ENCODE peak calls at places on chromosome 19, in eight cellular contexts. Y, W, M, O, S, I, U and X are unnamed samples.
A peak's percentile ranks its signal among the peaks of the same experiment; 100 is the strongest.

GRCh38 chr19:45657520-45658163 is 10.4 kb upstream of the GIPR start:
- DNase-seq in Y (no peak), W (no peak), M (no peak), O (no peak), S (no peak), I (no peak), U (no peak), X (peak; percentile 92)

GRCh38 chr19:10390652-10391286 is 10.4 kb upstream of the TYK2 start:
- DNase-seq in Y (peak; percentile 72), W (peak; percentile 27), M (peak; percentile 62), O (no peak), S (peak; percentile 53), I (peak; percentile 74), U (peak; percentile 74), X (peak; percentile 80)

GRCh38 chr19:54644056-54644455 is 13.8 kb downstream of the LILRB1 start:
- DNase-seq in Y (no peak), W (no peak), M (no peak), O (no peak), S (no peak), I (no peak), U (no peak), X (no peak)

GRCh38 chr19:6248856-6249255 is 30.9 kb downstream of the MLLT1 start:
- DNase-seq in Y (no peak), W (no peak), M (no peak), O (no peak), S (no peak), I (no peak), U (no peak), X (no peak)

GRCh38 chr19:41882568-41883462 is at the start of gene ARHGEF1:
- DNase-seq in Y (no peak), W (no peak), M (no peak), O (no peak), S (peak; percentile 50), I (peak; percentile 56), U (peak; percentile 61), X (peak; percentile 82)

GRCh38 chr19:35843676-35844481 is 8.4 kb downstream of the NPHS1 start:
- DNase-seq in Y (no peak), W (no peak), M (no peak), O (no peak), S (no peak), I (no peak), U (no peak), X (peak; percentile 15)

GRCh38 chr19:29367701-29368306 is 154.9 kb upstream of the UQCRFS1 start:
- DNase-seq in Y (no peak), W (no peak), M (no peak), O (no peak), S (no peak), I (no peak), U (peak; percentile 2), X (no peak)

GRCh38 chr19:54674021-54674617 is 11.3 kb downstream of the LILRB4 start:
- DNase-seq in Y (peak; percentile 15), W (no peak), M (peak; percentile 17), O (no peak), S (no peak), I (peak; percentile 28), U (peak; percentile 44), X (peak; percentile 62)

GRCh38 chr19:55535579-55536350 is 1.2 kb downstream of the SBK2 start:
- DNase-seq in Y (no peak), W (no peak), M (no peak), O (no peak), S (no peak), I (no peak), U (no peak), X (no peak)

GRCh38 chr19:49362926-49363264 is 679 bp upstream of the TEAD2 start:
- DNase-seq in Y (no peak), W (no peak), M (no peak), O (no peak), S (no peak), I (no peak), U (no peak), X (no peak)

GRCh38 chr19:12828494-12828893 is 5.9 kb downstream of the RTBDN start:
- DNase-seq in Y (no peak), W (no peak), M (no peak), O (no peak), S (no peak), I (peak; percentile 35), U (peak; percentile 55), X (peak; percentile 92)